ENCODE peak calls at places on chromosomes 1 and 21, in seven cellular contexts. H is HS-5, R is HEK293T, E is AG08395, Z is Karpas-422, W is GM20000, N is cardiac muscle cell. M is an unnamed sample.

GRCh38 chr1:204545202-204545601 is 29.0 kb downstream of the MDM4 start:
- DNase-seq in Z (no peak), H (no peak), R (no peak), W (no peak), E (no peak), N (no peak), M (no peak)

GRCh38 chr1:160996195-160996594 is 24.8 kb downstream of the F11R start:
- DNase-seq in W (no peak), N (no peak), Z (no peak), E (no peak), H (peak; percentile 62), R (no peak), M (no peak)

GRCh38 chr21:39316729-39317128 is 3.3 kb upstream of the BRWD1 start:
- DNase-seq in W (no peak), Z (peak; percentile 59), N (no peak), E (no peak), R (no peak), H (no peak), M (no peak)

GRCh38 chr21:23853796-23854379 is 1753.4 kb downstream of the MRPL39 start:
- DNase-seq in Z (peak; percentile 64), W (peak; percentile 8), H (no peak), E (no peak), R (peak; percentile 23), N (peak; percentile 36), M (no peak)

GRCh38 chr21:45330075-45330781 is 42.5 kb upstream of the POFUT2 start:
- DNase-seq in W (no peak), E (peak; percentile 81), N (no peak), Z (no peak), R (no peak), H (peak; percentile 48), M (no peak)

GRCh38 chr1:119097380-119097779 is 43.1 kb downstream of the WARS2 start:
- DNase-seq in Z (no peak), E (peak; percentile 31), W (no peak), N (no peak), R (no peak), H (no peak), M (no peak)

GRCh38 chr1:161077426-161077825 is 7.7 kb upstream of the ARHGAP30 start:
- DNase-seq in E (no peak), Z (no peak), R (no peak), W (no peak), H (no peak), N (no peak), M (no peak)

GRCh38 chr1:159212596-159212995 is 7.9 kb downstream of the ACKR1 start:
- DNase-seq in E (no peak), H (no peak), W (no peak), N (no peak), Z (no peak), R (no peak), M (no peak)

GRCh38 chr1:76021816-76022215 is 52.7 kb upstream of the ST6GALNAC3 start:
- DNase-seq in R (no peak), E (no peak), H (no peak), N (no peak), Z (no peak), W (no peak), M (no peak)

GRCh38 chr1:2471587-2472001 is 4.5 kb upstream of the PLCH2 start:
- DNase-seq in H (no peak), R (no peak), E (no peak), N (no peak), Z (no peak), W (no peak), M (no peak)

GRCh38 chr1:223500560-223501425 is 107.6 kb downstream of the CCDC185 start:
- DNase-seq in W (no peak), Z (no peak), E (peak; percentile 92), N (no peak), H (peak; percentile 80), R (no peak), M (no peak)

GRCh38 chr1:228226956-228227791 is 19.3 kb downstream of the OBSCN start:
- DNase-seq in E (no peak), N (no peak), W (no peak), H (no peak), Z (no peak), R (no peak), M (no peak)

GRCh38 chr1:170669036-170669435 is 5.1 kb downstream of the PRRX1 start:
- DNase-seq in W (no peak), R (no peak), N (no peak), H (no peak), E (no peak), Z (no peak), M (no peak)

GRCh38 chr1:100528861-100529260 is 9.1 kb upstream of the GPR88 start:
- DNase-seq in H (no peak), W (no peak), N (no peak), Z (no peak), E (no peak), R (no peak), M (no peak)

GRCh38 chr1:151888972-151889570 is 20.2 kb downstream of the THEM4 start:
- DNase-seq in W (peak; percentile 26), R (no peak), Z (peak; percentile 74), E (peak; percentile 27), N (no peak), H (no peak), M (peak; percentile 45)

GRCh38 chr1:17307329-17307728 is 668 bp upstream of the PADI4 start:
- DNase-seq in E (no peak), R (no peak), N (no peak), W (no peak), H (no peak), Z (no peak), M (no peak)

GRCh38 chr1:37765937-37766664 is 1.2 kb upstream of the EPHA10 start:
- DNase-seq in R (no peak), H (no peak), N (no peak), W (no peak), E (no peak), Z (peak; percentile 77), M (peak; percentile 85)

GRCh38 chr1:79373481-79374132 is 367.1 kb upstream of the ADGRL4 start:
- DNase-seq in W (no peak), N (no peak), E (peak; percentile 13), R (no peak), H (no peak), Z (no peak), M (no peak)

GRCh38 chr1:212791261-212791675 is 309 bp downstream of the NSL1 start:
- DNase-seq in W (peak; percentile 46), N (no peak), R (peak; percentile 74), H (no peak), Z (no peak), E (peak; percentile 85), M (peak; percentile 61)

GRCh38 chr1:93080424-93080823 is 1.3 kb downstream of the MTF2 start:
- DNase-seq in W (peak; percentile 76), E (peak; percentile 58), N (peak; percentile 48), H (peak; percentile 46), Z (peak; percentile 81), R (peak; percentile 59), M (peak; percentile 84)

GRCh38 chr1:30305519-30305918 is 417.9 kb downstream of the MATN1 start:
- DNase-seq in R (no peak), W (no peak), N (no peak), E (no peak), Z (no peak), H (no peak), M (no peak)